ENCODE peak calls at places on chromosomes 12 and 14, in seven cellular contexts. P is Panc1, Z is cardiac fibroblast, C is lower lobe of right lung, A is GM12878, J is AG09309, D is PC-9. N is an unnamed sample.

GRCh38 chr12:5908251-5908650 is 36.8 kb downstream of the ANO2 start:
- DNase-seq in C (no peak), A (no peak), D (no peak), Z (no peak), J (no peak), P (no peak), N (no peak)

GRCh38 chr12:74535536-74535935 is 2.1 kb upstream of the ATXN7L3B start:
- DNase-seq in P (no peak), D (no peak), A (no peak), C (no peak), J (no peak), Z (no peak), N (no peak)

GRCh38 chr12:55760663-55761062 is 17.7 kb downstream of the GDF11 start:
- DNase-seq in Z (no peak), C (no peak), A (no peak), J (no peak), D (no peak), P (no peak), N (no peak)

GRCh38 chr12:106309671-106310313 is 7.3 kb downstream of the TCP11L2 start:
- DNase-seq in C (no peak), J (peak), P (no peak), Z (peak), A (no peak), D (peak), N (peak)

GRCh38 chr14:22737052-22737451 is 29.4 kb upstream of the OXA1L start:
- DNase-seq in D (no peak), Z (no peak), A (no peak), J (no peak), C (no peak), P (no peak), N (no peak)

GRCh38 chr12:90064759-90065158 is 356.1 kb upstream of the ATP2B1 start:
- DNase-seq in D (no peak), C (no peak), P (no peak), Z (peak), J (no peak), A (no peak), N (no peak)

GRCh38 chr12:86261142-86261541 is 5.0 kb upstream of the MGAT4C start:
- DNase-seq in Z (peak), P (no peak), D (no peak), J (no peak), C (no peak), A (no peak), N (no peak)

GRCh38 chr14:77892381-77892871 is 92.5 kb downstream of the ADCK1 start:
- DNase-seq in C (no peak), Z (peak), J (no peak), D (no peak), A (no peak), P (no peak), N (no peak)

GRCh38 chr12:31874961-31875608 is 84.1 kb upstream of the RESF1 start:
- DNase-seq in D (peak), C (peak), J (peak), P (no peak), A (no peak), Z (peak), N (peak)

GRCh38 chr14:58747181-58747580 is 109.4 kb downstream of the DACT1 start:
- DNase-seq in J (peak), C (peak), A (no peak), D (no peak), Z (peak), P (no peak), N (no peak)

GRCh38 chr12:106090586-106091411 is 48.0 kb downstream of the NUAK1 start:
- DNase-seq in A (no peak), J (peak), Z (peak), C (no peak), D (no peak), P (no peak), N (no peak)

GRCh38 chr12:17139926-17140325 is 534.0 kb upstream of the LMO3 start:
- DNase-seq in D (peak), J (no peak), P (no peak), Z (no peak), A (no peak), C (no peak), N (no peak)

GRCh38 chr12:82638324-82638723 is 48.4 kb upstream of the TMTC2 start:
- DNase-seq in C (no peak), J (no peak), Z (no peak), A (no peak), P (no peak), D (no peak), N (no peak)

GRCh38 chr12:43805857-43806736 is at the start of gene TWF1:
- DNase-seq in A (no peak), Z (peak), D (peak), C (peak), P (no peak), J (no peak), N (peak)

GRCh38 chr12:113030875-113031525 is 25.5 kb upstream of the DTX1 start:
- DNase-seq in Z (peak), P (no peak), J (peak), D (peak), A (no peak), C (no peak), N (no peak)

GRCh38 chr12:62762645-62763044 is 172.3 kb downstream of the PPM1H start:
- DNase-seq in J (no peak), A (no peak), D (no peak), C (no peak), P (no peak), Z (no peak), N (no peak)

GRCh38 chr12:92745874-92746553 is 43.2 kb downstream of the PLEKHG7 start:
- DNase-seq in D (peak), P (peak), C (no peak), Z (peak), J (peak), A (no peak), N (peak)

GRCh38 chr14:55454264-55455151 is 14.1 kb upstream of the TBPL2 start:
- DNase-seq in P (no peak), Z (peak), C (no peak), J (no peak), D (peak), A (no peak), N (peak)

GRCh38 chr14:95361373-95362179 is 41.9 kb upstream of the CLMN start:
- DNase-seq in D (peak), P (no peak), J (no peak), A (no peak), C (peak), Z (peak), N (no peak)

GRCh38 chr12:33180921-33181320 is 258.7 kb downstream of the SYT10 start:
- DNase-seq in C (no peak), J (no peak), A (no peak), Z (no peak), P (no peak), D (peak), N (peak)

GRCh38 chr12:54968181-54968730 is 16.3 kb downstream of the TESPA1 start:
- DNase-seq in J (no peak), D (no peak), A (no peak), P (no peak), Z (no peak), C (no peak), N (no peak)

GRCh38 chr14:23432102-23432925 is 3.1 kb downstream of the MYH7 start:
- DNase-seq in J (no peak), C (no peak), Z (no peak), D (no peak), P (no peak), A (no peak), N (no peak)

GRCh38 chr14:92986254-92987147 is 63.6 kb downstream of the CHGA start:
- DNase-seq in D (peak), Z (peak), P (no peak), C (peak), A (no peak), J (no peak), N (no peak)

GRCh38 chr12:5623411-5623810 is 191.5 kb downstream of the NTF3 start:
- DNase-seq in C (no peak), Z (no peak), A (no peak), J (no peak), D (no peak), P (no peak), N (no peak)

GRCh38 chr12:13283867-13284266 is 87.3 kb downstream of the EMP1 start:
- DNase-seq in P (no peak), A (no peak), Z (no peak), D (no peak), J (no peak), C (no peak), N (no peak)

GRCh38 chr14:63923422-63923752 is 70.6 kb downstream of the SYNE2 start:
- DNase-seq in C (no peak), Z (no peak), J (no peak), P (no peak), D (no peak), A (no peak), N (no peak)

GRCh38 chr14:103626150-103626850 is 2.7 kb upstream of the KLC1 start:
- DNase-seq in J (no peak), A (no peak), Z (no peak), D (no peak), C (no peak), P (no peak), N (no peak)

GRCh38 chr12:50174971-50175715 is 8.0 kb upstream of the CERS5 start:
- DNase-seq in J (peak), P (peak), D (no peak), Z (peak), A (no peak), C (no peak), N (no peak)

GRCh38 chr14:44657688-44658388 is 150.8 kb upstream of the FSCB start:
- DNase-seq in Z (peak), J (peak), P (no peak), C (no peak), A (no peak), D (peak), N (peak)

GRCh38 chr12:116882742-116883141 is 1.5 kb upstream of the HRK start:
- DNase-seq in C (no peak), D (no peak), J (no peak), P (no peak), A (no peak), Z (peak), N (no peak)

GRCh38 chr14:37559386-37559785 is 35.7 kb downstream of the FOXA1 start:
- DNase-seq in J (no peak), P (no peak), C (no peak), A (no peak), D (no peak), Z (no peak), N (no peak)

GRCh38 chr12:47302111-47302597 is 222.4 kb upstream of the AMIGO2 start:
- DNase-seq in Z (no peak), J (no peak), A (no peak), C (no peak), P (no peak), D (no peak), N (no peak)

GRCh38 chr12:6383572-6384498 is at the start of gene LTBR:
- DNase-seq in P (no peak), Z (peak), D (peak), C (peak), J (peak), A (no peak), N (no peak)

GRCh38 chr14:104676694-104677505 is 12.5 kb upstream of the INF2 start:
- DNase-seq in P (no peak), A (no peak), C (no peak), Z (no peak), D (no peak), J (no peak), N (no peak)

GRCh38 chr12:75953312-75953906 is 78.2 kb downstream of the PHLDA1 start:
- DNase-seq in C (no peak), J (peak), D (peak), A (no peak), Z (peak), P (no peak), N (peak)

GRCh38 chr14:103542545-103543088 is 13.6 kb downstream of the TRMT61A start:
- DNase-seq in D (peak), J (no peak), P (no peak), C (peak), A (no peak), Z (no peak), N (no peak)

GRCh38 chr12:59710964-59711363 is 115.1 kb downstream of the SLC16A7 start:
- DNase-seq in P (no peak), A (no peak), D (no peak), J (no peak), Z (no peak), C (no peak), N (no peak)
- TF ChIP-seq CTCF in P (no peak), A (no peak), D (no peak), J (no peak), Z (no peak), C (no peak), N (no peak)

GRCh38 chr12:124760548-124760947 is 103.1 kb downstream of the SCARB1 start:
- DNase-seq in Z (no peak), J (no peak), C (no peak), P (no peak), A (no peak), D (no peak), N (no peak)
- H3K4me3 ChIP-seq in Z (no peak), J (no peak), C (no peak), P (no peak), A (no peak), D (no peak), N (no peak)

GRCh38 chr14:80055226-80055625 is 156.1 kb downstream of the DIO2 start:
- DNase-seq in Z (no peak), J (no peak), D (no peak), P (no peak), C (no peak), A (no peak), N (no peak)

GRCh38 chr14:80054020-80054419 is 157.3 kb downstream of the DIO2 start:
- DNase-seq in D (no peak), P (no peak), C (no peak), J (no peak), A (no peak), Z (no peak), N (no peak)

GRCh38 chr14:80059041-80059440 is 152.3 kb downstream of the DIO2 start:
- DNase-seq in J (no peak), Z (no peak), P (no peak), D (no peak), C (no peak), A (no peak), N (no peak)

DNA sequence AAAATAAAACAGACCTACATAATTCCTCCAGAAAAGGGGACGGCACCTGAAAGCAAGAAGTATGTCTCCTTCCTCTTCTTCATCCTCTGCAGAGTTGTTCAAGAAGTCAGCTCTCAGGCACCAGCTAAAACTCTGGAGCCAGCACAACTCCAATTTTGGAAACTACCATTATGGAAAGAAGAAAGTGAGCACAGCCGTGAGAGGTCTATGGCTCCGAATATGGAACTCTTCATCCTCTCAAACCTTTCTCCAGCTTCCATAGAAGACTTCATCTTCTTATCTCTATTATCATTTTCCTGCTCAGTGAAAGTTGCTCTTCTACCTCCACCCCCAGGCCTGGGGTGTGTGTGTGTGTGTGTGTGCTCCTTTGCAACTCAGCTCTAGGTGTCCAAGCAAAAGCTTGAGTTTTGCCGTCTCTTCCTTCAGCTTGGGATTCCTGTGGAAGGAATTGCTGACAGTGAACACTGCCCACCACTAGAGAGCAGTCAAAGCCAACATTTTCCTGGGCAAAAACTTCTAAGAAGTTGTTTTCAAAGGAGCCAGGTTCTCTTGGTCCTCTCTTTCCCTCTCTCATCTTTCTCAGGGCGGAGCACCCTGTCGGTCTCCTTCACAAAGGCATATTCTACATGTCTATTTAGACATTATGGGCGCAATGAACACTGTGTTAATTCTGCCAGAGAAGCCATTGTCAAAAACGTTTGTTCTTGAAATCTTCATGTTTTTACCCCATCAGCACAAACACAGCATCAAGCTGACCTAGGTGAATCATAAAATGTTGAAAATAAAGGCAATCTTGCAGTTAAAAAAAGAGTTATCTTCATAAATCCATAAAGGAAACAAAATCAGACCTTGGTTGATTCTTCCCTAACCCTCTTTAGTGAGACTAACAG is 155.1 kb downstream of the DIO2 start:
- DNase-seq in D (peak), P (peak), A (no peak), J (no peak), C (no peak), Z (peak), N (peak)
- TF ChIP-seq CTCF in D (peak), P (peak), A (peak), J (peak), C (peak), Z (peak), N (peak)

GRCh38 chr12:115451151-115451784 is 767.3 kb upstream of the TBX3 start:
- DNase-seq in D (no peak), J (no peak), P (no peak), Z (no peak), A (no peak), C (no peak), N (no peak)

GRCh38 chr12:115450017-115450416 is 766.0 kb upstream of the TBX3 start:
- DNase-seq in P (no peak), A (no peak), D (no peak), Z (no peak), C (no peak), J (no peak), N (no peak)

GRCh38 chr12:115452751-115453281 is 768.8 kb upstream of the TBX3 start:
- DNase-seq in J (no peak), P (no peak), Z (no peak), D (no peak), C (no peak), A (no peak), N (no peak)

GRCh38 chr12:115450710-115451109 is 766.7 kb upstream of the TBX3 start:
- DNase-seq in D (no peak), P (no peak), C (no peak), A (no peak), Z (no peak), J (no peak), N (no peak)

DNA sequence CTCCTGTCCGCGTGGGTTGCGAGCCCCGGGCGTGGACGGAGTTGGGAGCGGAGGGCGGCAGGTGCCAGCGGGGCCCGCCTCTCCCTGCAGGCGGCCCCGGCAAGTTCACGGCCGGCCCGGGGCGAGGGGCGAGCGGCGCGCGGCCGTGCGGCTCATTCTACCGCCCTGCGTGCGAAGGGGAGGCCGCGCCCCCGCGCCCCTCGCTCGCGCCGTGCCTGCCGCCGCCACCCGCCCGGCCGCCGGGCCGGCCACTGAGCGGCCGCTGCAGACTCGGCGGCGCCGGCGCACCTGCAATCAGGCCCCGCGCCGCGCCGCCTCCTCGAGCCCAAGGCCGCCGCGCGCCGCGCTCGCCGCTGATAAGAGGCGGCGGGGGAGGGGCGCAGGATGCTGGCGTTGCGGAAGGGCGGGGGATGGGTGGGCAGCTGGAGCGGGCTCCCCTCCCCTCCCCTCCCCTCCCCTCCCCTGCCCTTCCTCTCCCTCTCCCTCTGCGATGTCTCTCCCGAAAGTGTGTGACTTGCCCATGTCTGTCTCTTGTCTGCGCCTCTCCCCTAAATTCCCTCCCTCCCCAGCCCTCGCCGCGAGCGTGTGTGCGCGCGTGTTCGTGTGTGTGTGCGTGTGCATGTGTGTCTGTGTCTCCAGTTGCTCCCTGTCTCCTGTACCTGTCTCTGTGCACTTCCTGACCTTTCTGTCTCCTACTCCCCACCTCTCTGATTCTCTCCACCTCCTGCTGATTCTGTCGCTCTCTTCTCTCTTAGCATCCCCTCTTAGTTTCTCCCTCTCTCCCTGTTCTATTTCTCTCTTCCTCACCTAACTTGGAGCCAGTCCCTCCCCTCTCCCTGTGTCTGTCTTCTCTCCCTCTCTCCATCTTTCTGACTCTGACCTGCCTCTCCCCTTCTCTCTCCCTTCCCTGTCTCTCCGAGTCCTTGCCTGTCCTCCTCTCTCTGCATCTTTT is 768.1 kb upstream of the TBX3 start:
- DNase-seq in Z (peak), D (no peak), C (peak), A (no peak), P (no peak), J (no peak), N (peak)
- H3K4me3 ChIP-seq in Z (peak), D (no peak), C (peak), A (peak), P (peak), J (peak), N (peak)

DNA sequence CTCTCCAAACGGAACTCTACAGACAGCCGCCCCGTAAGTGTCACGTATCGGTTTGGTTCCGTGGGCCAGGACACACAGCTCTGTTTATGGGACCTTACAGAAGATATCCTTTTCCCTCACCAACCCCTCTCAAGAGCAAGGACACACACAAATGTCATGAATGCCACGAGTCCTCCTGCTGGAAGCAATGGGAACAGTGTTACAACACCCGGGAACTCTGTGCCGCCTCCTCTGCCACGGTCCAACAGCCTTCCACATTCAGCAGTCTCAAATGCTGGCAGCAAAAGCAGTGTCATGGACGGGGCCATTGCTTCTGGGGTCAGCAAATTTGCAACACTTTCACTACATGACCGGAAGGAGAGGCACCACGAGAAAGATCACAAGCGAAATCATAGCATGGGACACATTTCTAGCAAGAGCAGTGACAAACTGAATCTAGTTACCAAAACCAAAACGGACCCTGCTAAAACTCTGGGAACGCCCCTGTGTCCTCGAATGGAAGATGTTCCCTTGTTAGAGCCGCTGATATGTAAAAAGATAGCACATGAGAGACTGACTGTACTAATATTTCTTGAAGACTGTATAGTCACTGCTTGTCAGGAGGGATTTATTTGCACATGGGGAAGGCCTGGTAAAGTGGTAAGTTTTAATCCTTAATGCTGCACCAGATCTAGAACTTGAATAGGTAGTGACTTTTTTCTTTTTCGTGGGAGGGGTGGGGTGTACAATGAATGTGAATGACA is 69.7 kb downstream of the WDR20 start:
- DNase-seq in C (no peak), P (no peak), J (no peak), A (no peak), Z (peak), D (no peak), N (no peak)
- TF ChIP-seq CTCF in C (no peak), P (no peak), J (peak), A (no peak), Z (peak), D (peak), N (peak)

GRCh38 chr12:124921200-124922008 is 7.0 kb upstream of the UBC start:
- DNase-seq in Z (peak), C (peak), P (no peak), D (peak), A (peak), J (no peak), N (no peak)
- H3K4me3 ChIP-seq in Z (peak), C (peak), P (peak), D (peak), A (peak), J (no peak), N (peak)

N was measured in retinal pigment epithelial cell.